ENCODE peak calls at places on chromosomes 4 and X, in six cellular contexts. One of them, this sample, is unnamed.

GRCh38 chr4:82561745-82562552 is at the start of gene TMEM150C:
- DNase-seq in retina: peak
- DNase-seq in fibroblast of the aortic adventitia: peak
- DNase-seq in GM04504: no peak
- DNase-seq in C1 segment of cervical spinal cord: no peak
- DNase-seq in pancreas: peak
- DNase-seq in this sample: no peak

GRCh38 chr4:20178902-20179576 is 72.7 kb upstream of the SLIT2 start:
- DNase-seq in retina: no peak
- DNase-seq in fibroblast of the aortic adventitia: no peak
- DNase-seq in GM04504: no peak
- DNase-seq in C1 segment of cervical spinal cord: no peak
- DNase-seq in pancreas: no peak
- DNase-seq in this sample: no peak

GRCh38 chrX:10628906-10629305 is 8.5 kb upstream of the MID1 start:
- DNase-seq in retina: no peak
- DNase-seq in fibroblast of the aortic adventitia: no peak
- DNase-seq in GM04504: no peak
- DNase-seq in C1 segment of cervical spinal cord: no peak
- DNase-seq in pancreas: no peak
- DNase-seq in this sample: no peak

GRCh38 chr4:78951862-78952472 is 12.7 kb upstream of the PAQR3 start:
- DNase-seq in retina: peak
- DNase-seq in fibroblast of the aortic adventitia: peak
- DNase-seq in GM04504: peak
- DNase-seq in C1 segment of cervical spinal cord: peak
- DNase-seq in pancreas: peak
- DNase-seq in this sample: no peak

GRCh38 chrX:13824746-13825145 is 7.9 kb upstream of the GPM6B start:
- DNase-seq in retina: no peak
- DNase-seq in fibroblast of the aortic adventitia: no peak
- DNase-seq in GM04504: no peak
- DNase-seq in C1 segment of cervical spinal cord: no peak
- DNase-seq in pancreas: no peak
- DNase-seq in this sample: no peak

GRCh38 chrX:103565752-103566151 is 19.6 kb upstream of the TCEAL4 start:
- DNase-seq in retina: no peak
- DNase-seq in fibroblast of the aortic adventitia: peak
- DNase-seq in GM04504: peak
- DNase-seq in C1 segment of cervical spinal cord: no peak
- DNase-seq in pancreas: no peak
- DNase-seq in this sample: no peak

GRCh38 chrX:111100191-111100590 is 4.2 kb downstream of the PAK3 start:
- DNase-seq in retina: peak
- DNase-seq in fibroblast of the aortic adventitia: peak
- DNase-seq in GM04504: peak
- DNase-seq in C1 segment of cervical spinal cord: no peak
- DNase-seq in pancreas: peak
- DNase-seq in this sample: no peak

GRCh38 chrX:139560221-139560620 is 29.7 kb downstream of the F9 start:
- DNase-seq in retina: no peak
- DNase-seq in fibroblast of the aortic adventitia: peak
- DNase-seq in GM04504: peak
- DNase-seq in C1 segment of cervical spinal cord: no peak
- DNase-seq in pancreas: no peak
- DNase-seq in this sample: no peak

GRCh38 chr4:55068522-55068921 is 56.9 kb downstream of the KDR start:
- DNase-seq in retina: no peak
- DNase-seq in fibroblast of the aortic adventitia: no peak
- DNase-seq in GM04504: no peak
- DNase-seq in C1 segment of cervical spinal cord: no peak
- DNase-seq in pancreas: no peak
- DNase-seq in this sample: no peak